ENCODE peak calls at places on chromosomes 12 and 14, in eight cellular contexts. E is AG08396; X is activated CD8-positive, alpha-beta memory T cell treated with anti-CD3 and anti-CD28 coated beads, Interleukin-2, amount 50 U/mL, for 4 hours; L is fibroblast of lung; P is stimulated activated naive B cell treated with anti-CD40 and anti-IgM and Interleukin-4, amounts not matched to agents 10 μg/mL and 1 μg/mL and 100 μg/mL, for 72 hours; U is stimulated activated CD8-positive, alpha-beta memory T cell treated with anti-CD3 and anti-CD28 coated beads, Interleukin-4, amount 100 ng/mL, for 24 hours; H is IMR-90; V is T47D. O is an unnamed sample.

GRCh38 chr12:68915055-68915454 is 17.9 kb downstream of the CPM start:
- DNase-seq in E (peak), X (no peak), L (peak), P (no peak), U (no peak), H (peak), V (no peak), O (no peak)

GRCh38 chr14:95274283-95274682 is 45.4 kb downstream of the CLMN start:
- DNase-seq in E (no peak), X (no peak), L (no peak), P (no peak), U (no peak), H (no peak), V (no peak), O (no peak)

GRCh38 chr12:93572712-93573551 is 457 bp downstream of the SOCS2 start:
- DNase-seq in E (peak), X (peak), L (peak), P (peak), U (no peak), H (peak), V (no peak), O (peak)

GRCh38 chr14:105311838-105312237 is 2.7 kb upstream of the PACS2 start:
- DNase-seq in E (no peak), X (no peak), L (no peak), P (no peak), U (no peak), H (no peak), V (no peak), O (no peak)

GRCh38 chr14:59482120-59482434 is 2.1 kb downstream of the L3HYPDH start:
- DNase-seq in E (no peak), X (no peak), L (no peak), P (no peak), U (no peak), H (no peak), V (no peak), O (no peak)

GRCh38 chr14:61584258-61584657 is 111.1 kb upstream of the HIF1A start:
- DNase-seq in E (peak), X (no peak), L (peak), P (no peak), U (no peak), H (peak), V (no peak), O (no peak)

GRCh38 chr14:88005978-88006851 is 1.3 kb downstream of the GPR65 start:
- DNase-seq in E (no peak), X (peak), L (peak), P (peak), U (peak), H (no peak), V (no peak), O (peak)

GRCh38 chr12:1698638-1699214 is 7.9 kb downstream of the ADIPOR2 start:
- DNase-seq in E (no peak), X (no peak), L (no peak), P (no peak), U (no peak), H (no peak), V (peak), O (no peak)

GRCh38 chr12:67910360-67911292 is 78.6 kb upstream of the IFNG-AS1 start:
- DNase-seq in E (peak), X (no peak), L (peak), P (no peak), U (no peak), H (peak), V (no peak), O (no peak)

GRCh38 chr12:51533799-51534198 is 57.2 kb upstream of the SCN8A start:
- DNase-seq in E (no peak), X (no peak), L (peak), P (no peak), U (no peak), H (peak), V (peak), O (no peak)

GRCh38 chr12:30725739-30726138 is 29.0 kb downstream of the CAPRIN2 start:
- DNase-seq in E (peak), X (no peak), L (peak), P (no peak), U (no peak), H (peak), V (no peak), O (no peak)

GRCh38 chr14:76186318-76187027 is 34.8 kb downstream of the GPATCH2L start:
- DNase-seq in E (no peak), X (no peak), L (no peak), P (no peak), U (no peak), H (no peak), V (no peak), O (no peak)

GRCh38 chr14:94089479-94089878 is 8.4 kb downstream of the IFI27L1 start:
- DNase-seq in E (no peak), X (no peak), L (peak), P (no peak), U (no peak), H (peak), V (no peak), O (no peak)

O was measured in lower lobe of right lung.